ENCODE peak calls at places on chromosomes 2 and 18, in four cellular contexts. One of them, this sample, is unnamed.

GRCh38 chr2:157325786-157326185 is at the start of gene ERMN:
- DNase-seq in ELR: no peak
- DNase-seq in SHP77 treated with DMSO at 0.1 percent for 48 hours: no peak
- DNase-seq in right cardiac atrium: no peak
- DNase-seq in this sample: no peak

GRCh38 chr2:231932985-231933915 is 7.1 kb upstream of the NPPC start:
- DNase-seq in SHP77 treated with DMSO at 0.1 percent for 48 hours: no peak
- DNase-seq in ELR: no peak
- DNase-seq in right cardiac atrium: no peak
- DNase-seq in this sample: no peak

GRCh38 chr2:239819974-239820555 is 205.1 kb downstream of the NDUFA10 start:
- DNase-seq in ELR: no peak
- DNase-seq in SHP77 treated with DMSO at 0.1 percent for 48 hours: no peak
- DNase-seq in right cardiac atrium: no peak
- DNase-seq in this sample: peak

GRCh38 chr18:44602380-44602779 is 78.3 kb upstream of the SETBP1 start:
- DNase-seq in ELR: peak
- DNase-seq in right cardiac atrium: no peak
- DNase-seq in SHP77 treated with DMSO at 0.1 percent for 48 hours: no peak
- DNase-seq in this sample: no peak

GRCh38 chr2:110804915-110805314 is 72.5 kb downstream of the ACOXL start:
- DNase-seq in SHP77 treated with DMSO at 0.1 percent for 48 hours: no peak
- DNase-seq in right cardiac atrium: no peak
- DNase-seq in ELR: no peak
- DNase-seq in this sample: no peak

GRCh38 chr2:26982102-26982742 is 11.8 kb downstream of the MAPRE3 start:
- DNase-seq in SHP77 treated with DMSO at 0.1 percent for 48 hours: peak
- DNase-seq in ELR: peak
- DNase-seq in right cardiac atrium: peak
- DNase-seq in this sample: peak

GRCh38 chr18:13218376-13219011 is at the start of gene LDLRAD4:
- DNase-seq in right cardiac atrium: peak
- DNase-seq in ELR: no peak
- DNase-seq in SHP77 treated with DMSO at 0.1 percent for 48 hours: peak
- DNase-seq in this sample: no peak

GRCh38 chr2:239936838-239937581 is 88.1 kb downstream of the NDUFA10 start:
- DNase-seq in ELR: no peak
- DNase-seq in right cardiac atrium: no peak
- DNase-seq in SHP77 treated with DMSO at 0.1 percent for 48 hours: no peak
- DNase-seq in this sample: peak

GRCh38 chr2:238259085-238260020 is 19.5 kb upstream of the HES6 start:
- DNase-seq in SHP77 treated with DMSO at 0.1 percent for 48 hours: no peak
- DNase-seq in ELR: no peak
- DNase-seq in right cardiac atrium: peak
- DNase-seq in this sample: no peak

GRCh38 chr2:209845666-209846065 is 74.0 kb downstream of the UNC80 start:
- DNase-seq in right cardiac atrium: no peak
- DNase-seq in SHP77 treated with DMSO at 0.1 percent for 48 hours: no peak
- DNase-seq in ELR: no peak
- DNase-seq in this sample: no peak

GRCh38 chr2:231138699-231139098 is 13.9 kb upstream of the HTR2B start:
- DNase-seq in right cardiac atrium: no peak
- DNase-seq in SHP77 treated with DMSO at 0.1 percent for 48 hours: peak
- DNase-seq in ELR: no peak
- DNase-seq in this sample: no peak

GRCh38 chr18:6718255-6718654 is 11.3 kb upstream of the ARHGAP28 start:
- DNase-seq in SHP77 treated with DMSO at 0.1 percent for 48 hours: no peak
- DNase-seq in right cardiac atrium: no peak
- DNase-seq in ELR: no peak
- DNase-seq in this sample: no peak

GRCh38 chr18:55534996-55535395 is 53.0 kb downstream of the TCF4 start:
- DNase-seq in SHP77 treated with DMSO at 0.1 percent for 48 hours: no peak
- DNase-seq in ELR: no peak
- DNase-seq in right cardiac atrium: no peak
- DNase-seq in this sample: no peak

GRCh38 chr2:98649135-98649991 is 41.0 kb downstream of the UNC50 start:
- DNase-seq in right cardiac atrium: peak
- DNase-seq in ELR: peak
- DNase-seq in SHP77 treated with DMSO at 0.1 percent for 48 hours: peak
- DNase-seq in this sample: peak

GRCh38 chr18:43751203-43751602 is 473.9 kb upstream of the SYT4 start:
- DNase-seq in right cardiac atrium: no peak
- DNase-seq in ELR: no peak
- DNase-seq in SHP77 treated with DMSO at 0.1 percent for 48 hours: no peak
- DNase-seq in this sample: no peak

GRCh38 chr2:234536218-234536989 is 39.5 kb upstream of the ARL4C start:
- DNase-seq in right cardiac atrium: no peak
- DNase-seq in SHP77 treated with DMSO at 0.1 percent for 48 hours: peak
- DNase-seq in ELR: no peak
- DNase-seq in this sample: no peak

GRCh38 chr2:196140213-196140612 is 31.2 kb downstream of the STK17B start:
- DNase-seq in SHP77 treated with DMSO at 0.1 percent for 48 hours: no peak
- DNase-seq in ELR: no peak
- DNase-seq in right cardiac atrium: no peak
- DNase-seq in this sample: no peak

GRCh38 chr2:231051116-231051515 is 5.6 kb upstream of the PSMD1 start:
- DNase-seq in ELR: no peak
- DNase-seq in SHP77 treated with DMSO at 0.1 percent for 48 hours: no peak
- DNase-seq in right cardiac atrium: no peak
- DNase-seq in this sample: no peak

GRCh38 chr2:63696496-63696895 is 107.7 kb downstream of the MDH1 start:
- DNase-seq in ELR: peak
- DNase-seq in right cardiac atrium: no peak
- DNase-seq in SHP77 treated with DMSO at 0.1 percent for 48 hours: no peak
- DNase-seq in this sample: no peak

This sample was measured in breast epithelium.